ENCODE peak calls at places on chromosomes 13 and 19, in five cellular contexts. D is neural progenitor cell, W is osteoblast, I is endothelial cell of umbilical vein, L is A172. S is an unnamed sample.

GRCh38 chr13:76812971-76813691 is 73.1 kb downstream of the KCTD12 start:
- DNase-seq in L (no peak), I (peak), W (no peak), D (no peak), S (no peak)

GRCh38 chr13:99746857-99747710 is 224.5 kb downstream of the ZIC5 start:
- DNase-seq in I (no peak), D (peak), L (no peak), W (no peak), S (peak)

GRCh38 chr13:26050568-26051230 is 1.1 kb downstream of the SHISA2 start:
- DNase-seq in W (peak), L (no peak), I (peak), D (peak), S (peak)

GRCh38 chr19:49447485-49448431 is 3.9 kb downstream of the PIH1D1 start:
- DNase-seq in L (no peak), I (peak), W (peak), D (peak), S (peak)

GRCh38 chr19:3976495-3977241 is 5.8 kb upstream of the DAPK3 start:
- DNase-seq in L (no peak), I (no peak), W (peak), D (no peak), S (peak)

GRCh38 chr19:3359850-3360493 is 6.4 kb upstream of the NFIC start:
- DNase-seq in D (no peak), I (no peak), W (peak), L (no peak), S (peak)

GRCh38 chr13:110644892-110645521 is 29.7 kb downstream of the NAXD start:
- DNase-seq in L (peak), D (peak), W (peak), I (peak), S (peak)

GRCh38 chr19:49465371-49465770 is 8.6 kb upstream of the FLT3LG start:
- DNase-seq in D (no peak), W (peak), I (no peak), L (no peak), S (no peak)

GRCh38 chr19:49331616-49332055 is 3.6 kb upstream of the CD37 start:
- DNase-seq in I (peak), D (peak), W (peak), L (peak), S (peak)

GRCh38 chr13:41848435-41849255 is 112.3 kb downstream of the VWA8 start:
- DNase-seq in W (peak), L (no peak), D (no peak), I (no peak), S (no peak)

GRCh38 chr13:77466757-77467156 is 68.7 kb upstream of the SCEL start:
- DNase-seq in D (no peak), W (no peak), I (no peak), L (no peak), S (no peak)

GRCh38 chr13:84894749-84895148 is 904.5 kb downstream of the SLITRK6 start:
- DNase-seq in D (no peak), L (no peak), W (no peak), I (no peak), S (peak)

GRCh38 chr19:54002495-54003315 is 11.3 kb downstream of the CACNG6 start:
- DNase-seq in I (no peak), D (no peak), W (peak), L (peak), S (no peak)

GRCh38 chr19:18418725-18419194 is 438 bp upstream of the SSBP4 start:
- DNase-seq in D (no peak), W (peak), L (no peak), I (no peak), S (peak)

GRCh38 chr19:42114412-42114811 is 17.8 kb downstream of the POU2F2 start:
- DNase-seq in W (peak), I (no peak), D (no peak), L (peak), S (peak)

GRCh38 chr19:788821-789472 is 8.3 kb upstream of the PTBP1 start:
- DNase-seq in D (peak), I (no peak), W (peak), L (no peak), S (peak)

GRCh38 chr13:99687728-99688397 is 186.6 kb downstream of the TM9SF2 start:
- DNase-seq in I (no peak), D (peak), L (peak), W (no peak), S (peak)

GRCh38 chr13:90315061-90315460 is 1032.4 kb upstream of the MIR17HG start:
- DNase-seq in D (peak), L (no peak), W (no peak), I (no peak), S (peak)

GRCh38 chr13:60944016-60944415 is 471.6 kb downstream of the PCDH20 start:
- DNase-seq in D (no peak), L (no peak), I (no peak), W (no peak), S (no peak)

GRCh38 chr19:35789978-35790944 is 14.9 kb downstream of the ARHGAP33 start:
- DNase-seq in D (no peak), L (no peak), W (peak), I (no peak), S (no peak)

GRCh38 chr13:92315265-92315664 is 911.3 kb upstream of the GPC6 start:
- DNase-seq in D (no peak), L (peak), W (no peak), I (no peak), S (no peak)

GRCh38 chr19:42132030-42132628 is at the start of gene POU2F2:
- DNase-seq in L (no peak), I (no peak), D (peak), W (peak), S (peak)

GRCh38 chr13:67023088-67023893 is 206.8 kb downstream of the PCDH9 start:
- DNase-seq in I (peak), D (peak), W (no peak), L (peak), S (peak)

GRCh38 chr13:105240356-105240755 is 1295.1 kb downstream of the EFNB2 start:
- DNase-seq in W (no peak), L (no peak), I (no peak), D (no peak), S (no peak)

GRCh38 chr19:19737559-19738332 is 4.8 kb upstream of the ZNF14 start:
- DNase-seq in D (no peak), W (peak), I (no peak), L (no peak), S (no peak)

GRCh38 chr13:40096357-40096911 is 441.0 kb downstream of the COG6 start:
- DNase-seq in I (no peak), W (no peak), L (no peak), D (peak), S (no peak)

GRCh38 chr19:51096473-51097165 is 11.6 kb downstream of the CTU1 start:
- DNase-seq in I (no peak), L (no peak), W (peak), D (peak), S (peak)

GRCh38 chr19:47573076-47574026 is at the start of gene ZNF541:
- DNase-seq in L (no peak), W (peak), D (no peak), I (peak), S (peak)

GRCh38 chr13:42807866-42808265 is 26.5 kb downstream of the FAM216B start:
- DNase-seq in D (no peak), I (no peak), W (no peak), L (peak), S (no peak)

GRCh38 chr13:112601351-112601750 is 13.4 kb upstream of the TUBGCP3 start:
- DNase-seq in W (no peak), L (no peak), I (no peak), D (no peak), S (no peak)